ENCODE peak calls at places on chromosomes 2 and 18, in four cellular contexts. T is K562, Q is HepG2, D is GM12878. X is an unnamed sample.

GRCh38 chr2:47869859-47870258 is 36.4 kb downstream of the FBXO11 start:
- DNase-seq in T (no peak), Q (no peak), D (no peak), X (no peak)

GRCh38 chr18:59735269-59735860 is 38.1 kb upstream of the CCBE1 start:
- DNase-seq in T (no peak), Q (no peak), D (no peak), X (no peak)

GRCh38 chr2:63424329-63425078 is 163.8 kb downstream of the WDPCP start:
- DNase-seq in T (peak; percentile 52), Q (peak; percentile 62), D (no peak), X (peak; percentile 25)

GRCh38 chr2:119647440-119648169 is 31.4 kb upstream of the TMEM177 start:
- DNase-seq in T (no peak), Q (no peak), D (peak; percentile 35), X (no peak)

GRCh38 chr18:51051105-51051712 is 21.2 kb downstream of the SMAD4 start:
- DNase-seq in T (no peak), Q (peak; percentile 33), D (no peak), X (no peak)

GRCh38 chr2:207224391-207224790 is 58.6 kb upstream of the KLF7 start:
- DNase-seq in T (no peak), Q (no peak), D (no peak), X (no peak)

GRCh38 chr2:200454839-200455801 is 54.7 kb downstream of the KCTD18 start:
- DNase-seq in T (no peak), Q (peak; percentile 15), D (peak; percentile 66), X (no peak)

GRCh38 chr18:31723998-31724711 is 36.5 kb downstream of the SLC25A52 start:
- DNase-seq in T (no peak), Q (no peak), D (no peak), X (no peak)

GRCh38 chr2:207490441-207490840 is 39.3 kb upstream of the CREB1 start:
- DNase-seq in T (no peak), Q (no peak), D (no peak), X (no peak)

GRCh38 chr2:84830095-84830494 is 50.8 kb downstream of the TRABD2A start:
- DNase-seq in T (peak; percentile 19), Q (no peak), D (no peak), X (peak; percentile 34)

GRCh38 chr2:86216577-86217555 is 17.6 kb downstream of the MRPL35 start:
- DNase-seq in T (peak; percentile 44), Q (no peak), D (no peak), X (no peak)

GRCh38 chr2:134396493-134396892 is 142.6 kb downstream of the MGAT5 start:
- DNase-seq in T (no peak), Q (peak; percentile 54), D (no peak), X (no peak)

GRCh38 chr2:176161817-176162626 is 4.9 kb downstream of the HOXD3 start:
- DNase-seq in T (no peak), Q (no peak), D (no peak), X (no peak)

DNA sequence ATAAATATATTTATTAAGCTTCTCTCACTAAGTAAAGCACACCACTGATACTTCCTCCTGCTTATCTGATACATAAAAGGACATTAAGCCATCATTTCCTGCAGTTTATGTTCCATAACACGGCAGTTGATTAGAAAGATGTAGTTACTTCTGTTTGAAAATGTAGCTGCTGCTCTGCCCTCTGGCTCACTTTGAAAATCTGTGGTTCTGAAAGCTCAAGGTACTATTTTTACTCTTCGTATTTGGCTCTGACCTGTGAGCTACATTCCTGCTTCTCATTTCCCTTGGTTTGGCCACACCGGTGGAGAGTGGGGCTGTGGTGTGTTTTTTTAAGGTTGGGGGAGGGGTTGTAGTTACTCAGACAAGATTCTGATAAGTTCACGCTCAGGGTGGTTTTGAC is 12.8 kb upstream of the TTN start:
- DNase-seq in T (no peak), Q (no peak), D (peak; percentile 17), X (no peak)
- TF ChIP-seq CREM in T (no peak), Q (no peak), D (no peak), X (no peak)

DNA sequence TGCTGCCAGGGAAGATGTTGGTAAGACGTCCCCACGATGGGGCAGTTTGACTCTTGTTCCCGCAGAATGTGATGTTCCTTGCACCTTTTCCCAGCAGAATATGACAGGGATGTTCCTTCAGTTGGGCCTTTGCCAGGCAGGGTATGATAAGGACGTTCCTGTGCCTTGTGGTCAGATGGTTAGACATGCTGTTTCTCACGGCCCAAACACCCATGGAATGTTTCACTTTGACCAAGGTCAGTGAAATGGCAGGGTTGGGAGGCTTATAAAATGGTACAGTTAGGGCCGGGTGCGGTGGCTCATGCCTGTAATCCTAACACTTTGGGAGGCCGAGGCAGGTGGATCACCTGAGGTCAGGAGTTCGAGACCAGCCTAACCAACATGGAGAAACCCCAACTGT is 40.3 kb upstream of the YPEL5 start:
- DNase-seq in T (no peak), Q (peak; percentile 47), D (no peak), X (no peak)
- TF ChIP-seq CREB1 in T (no peak), Q (no peak), D (no peak), X (no peak)

GRCh38 chr18:9689253-9689652 is 18.8 kb upstream of the RAB31 start:
- DNase-seq in T (no peak), Q (no peak), D (no peak), X (no peak)

GRCh38 chr18:9691235-9691634 is 16.9 kb upstream of the RAB31 start:
- DNase-seq in T (no peak), Q (no peak), D (no peak), X (no peak)

GRCh38 chr18:9694174-9694573 is 13.9 kb upstream of the RAB31 start:
- DNase-seq in T (no peak), Q (no peak), D (no peak), X (no peak)

GRCh38 chr18:9688036-9688741 is 19.9 kb upstream of the RAB31 start:
- DNase-seq in T (peak; percentile 56), Q (no peak), D (no peak), X (no peak)

DNA sequence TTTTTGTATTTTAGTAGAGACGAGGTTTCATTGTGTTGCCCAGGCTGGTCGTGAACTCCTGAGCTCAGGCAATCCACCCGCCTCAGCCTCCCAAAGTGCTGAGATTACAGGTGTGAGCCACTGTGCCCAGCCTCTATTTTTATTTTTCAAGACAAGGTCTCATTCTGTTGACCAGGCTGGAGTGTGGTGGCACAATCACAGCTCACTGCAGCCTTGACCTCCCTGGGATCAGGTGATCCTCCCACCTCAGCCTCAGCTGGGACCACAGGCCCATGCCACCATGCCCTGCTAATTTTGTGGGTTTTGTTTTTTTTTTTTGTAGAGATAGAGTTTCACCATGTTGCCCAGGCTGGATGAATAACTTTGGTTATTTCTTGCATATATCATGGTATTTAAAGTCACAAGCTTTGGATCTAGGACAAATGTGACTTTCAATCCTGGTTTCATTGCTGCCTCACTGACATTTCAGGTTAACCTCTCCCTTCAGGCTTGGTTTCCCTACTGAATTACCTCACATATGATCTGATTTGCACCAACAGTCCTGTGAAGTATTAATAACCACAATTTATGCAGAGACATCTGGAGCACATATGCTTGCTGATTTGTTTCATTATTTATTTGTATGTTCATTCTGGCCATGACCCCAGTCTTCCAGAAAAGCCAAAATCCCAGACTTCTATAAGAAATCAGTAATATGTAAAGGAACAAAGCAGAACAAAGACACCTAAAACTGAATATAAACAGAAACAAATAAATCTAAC is 17.5 kb upstream of the RAB31 start:
- DNase-seq in T (no peak), Q (no peak), D (no peak), X (no peak)
- TF ChIP-seq ETV6 in T (no peak), Q (no peak), D (no peak), X (no peak)

DNA sequence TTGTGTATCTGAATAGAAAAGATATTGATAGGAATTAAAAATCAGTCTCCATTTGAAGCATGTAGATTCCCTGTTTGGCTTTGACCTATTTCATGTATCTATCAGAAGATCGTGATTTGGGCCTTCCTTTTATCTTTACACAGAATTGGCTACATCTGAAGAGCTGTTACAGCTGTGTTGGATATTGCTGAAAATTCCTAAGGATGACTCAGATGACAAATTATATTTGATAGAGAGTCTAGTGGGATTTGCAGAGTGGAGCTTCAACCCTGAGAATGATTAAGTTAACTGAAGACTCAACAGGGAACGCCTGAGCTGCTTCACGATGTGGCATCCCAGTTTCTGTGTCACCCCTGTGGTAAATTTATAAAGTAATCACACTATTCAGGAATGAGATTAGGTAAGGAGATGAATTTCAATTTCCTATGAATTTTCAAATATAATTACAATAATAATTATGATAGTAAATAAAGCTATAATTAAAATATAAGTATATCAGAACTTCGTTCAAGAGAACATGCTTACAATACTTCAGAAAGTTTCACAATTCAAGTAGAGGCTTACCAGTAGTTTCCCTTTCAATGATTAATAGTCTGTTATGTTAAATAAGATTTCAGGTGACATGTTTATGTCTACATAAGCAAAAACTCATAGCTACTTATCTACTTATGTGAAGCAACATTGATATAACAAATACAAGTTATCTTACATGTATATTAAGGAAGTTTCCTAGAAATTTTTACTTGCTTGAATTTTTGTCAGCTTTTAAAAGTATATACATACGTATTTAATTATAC is 4.7 kb upstream of the COL3A1 start:
- DNase-seq in T (no peak), Q (no peak), D (no peak), X (no peak)
- TF ChIP-seq CREM in T (no peak), Q (no peak), D (no peak), X (no peak)

GRCh38 chr2:135650721-135651120 is 90.9 kb upstream of the UBXN4 start:
- DNase-seq in T (no peak), Q (no peak), D (no peak), X (no peak)

GRCh38 chr2:135647836-135648579 is 93.6 kb upstream of the UBXN4 start:
- DNase-seq in T (no peak), Q (no peak), D (no peak), X (no peak)

DNA sequence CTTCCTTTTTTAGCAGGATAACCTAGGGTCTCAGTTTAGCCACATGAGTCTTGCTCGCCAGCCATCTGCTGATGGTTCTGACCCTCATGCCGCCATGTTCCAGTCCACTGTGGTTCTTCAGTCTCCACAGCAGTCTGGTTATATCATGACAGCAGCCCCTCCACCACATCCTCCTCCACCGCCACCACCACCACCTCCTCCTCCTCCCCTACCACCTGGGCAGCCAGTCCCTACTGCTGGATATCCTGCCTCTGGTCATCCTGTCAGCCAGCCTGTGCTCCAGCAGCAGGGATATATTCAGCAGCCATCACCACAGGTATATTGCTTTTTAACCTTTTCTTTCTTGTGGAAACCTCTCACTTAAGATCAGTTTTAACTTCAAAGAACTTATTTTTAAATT is 89.9 kb upstream of the UBXN4 start:
- DNase-seq in T (no peak), Q (no peak), D (no peak), X (no peak)
- TF ChIP-seq CREB1 in T (no peak), Q (no peak), D (no peak), X (no peak)

GRCh38 chr2:128448331-128449225 is 129.9 kb upstream of the HS6ST1 start:
- DNase-seq in T (no peak), Q (no peak), D (no peak), X (no peak)
- TF ChIP-seq ETV6 in T (no peak), Q (no peak), D (no peak), X (no peak)